ENCODE peak calls at places on chromosomes 2 and 18, in six cellular contexts. I is stimulated activated CD4-positive, alpha-beta T cell treated with anti-CD3 and anti-CD28 coated beads, Interleukin-12 subunit alpha, Interleukin-12 subunit beta, amount 100 ng/mL, for 24 hours; S is Daoy; H is germinal center; X is GM04504; A is GM12892. C is an unnamed sample.

GRCh38 chr2:122960727-122961641 is 1064.1 kb upstream of the CNTNAP5 start:
- DNase-seq in H (no peak), S (peak; percentile 59), A (no peak), X (no peak), I (no peak), C (no peak)

GRCh38 chr18:55541571-55541970 is 46.4 kb downstream of the TCF4 start:
- DNase-seq in I (no peak), A (no peak), S (no peak), H (no peak), X (no peak), C (no peak)

GRCh38 chr2:15939854-15940660 is at the start of gene MYCN:
- DNase-seq in S (peak; percentile 84), H (no peak), X (peak; percentile 3), A (peak; percentile 11), I (no peak), C (no peak)

GRCh38 chr2:3626118-3626816 is 31.4 kb downstream of the COLEC11 start:
- DNase-seq in S (peak; percentile 7), H (no peak), X (no peak), A (no peak), I (no peak), C (no peak)

GRCh38 chr2:231563378-231563961 is 29.2 kb upstream of the TEX44 start:
- DNase-seq in S (peak; percentile 68), I (peak; percentile 48), A (peak; percentile 50), H (peak; percentile 38), X (peak; percentile 22), C (no peak)

GRCh38 chr2:235864746-235865535 is 303.2 kb downstream of the GBX2 start:
- DNase-seq in S (no peak), X (peak; percentile 1), I (no peak), H (no peak), A (no peak), C (no peak)

GRCh38 chr18:57437433-57437781 is 2.2 kb downstream of the ONECUT2 start:
- DNase-seq in S (peak; percentile 53), X (no peak), H (no peak), A (no peak), I (no peak), C (no peak)

GRCh38 chr2:48715042-48715899 is 40.3 kb downstream of the LHCGR start:
- DNase-seq in X (no peak), S (no peak), A (no peak), H (no peak), I (no peak), C (no peak)

GRCh38 chr2:216109962-216110614 is 940 bp downstream of the XRCC5 start:
- DNase-seq in S (peak; percentile 10), X (peak; percentile 20), I (no peak), H (peak; percentile 5), A (no peak), C (no peak)

GRCh38 chr2:54609647-54610046 is 113.8 kb upstream of the EML6 start:
- DNase-seq in X (no peak), S (no peak), H (no peak), A (no peak), I (no peak), C (no peak)

GRCh38 chr2:144583741-144584453 is 64.0 kb upstream of the ZEB2 start:
- DNase-seq in A (no peak), I (no peak), H (no peak), S (peak; percentile 54), X (peak; percentile 67), C (no peak)

GRCh38 chr2:65128297-65129190 is 1.4 kb downstream of the RAB1A start:
- DNase-seq in I (no peak), A (no peak), S (peak; percentile 8), X (peak; percentile 39), H (no peak), C (no peak)

GRCh38 chr2:177692042-177692823 is 299.7 kb downstream of the AGPS start:
- DNase-seq in S (no peak), X (no peak), H (no peak), I (no peak), A (no peak), C (no peak)